ENCODE peak calls at places on chromosomes 16 and 17, in five cellular contexts. P is GM12891, D is prostate gland, B is thyroid gland, S is Peyer's patch. I is an unnamed sample.

GRCh38 chr17:49254066-49254465 is 23.5 kb upstream of the PHOSPHO1 start:
- DNase-seq in P (no peak), B (no peak), S (no peak), D (no peak), I (no peak)

GRCh38 chr16:8555400-8555799 is 34.9 kb downstream of the TMEM114 start:
- DNase-seq in D (no peak), S (no peak), B (no peak), P (no peak), I (no peak)

GRCh38 chr17:57916925-57917858 is 38.0 kb downstream of the CUEDC1 start:
- DNase-seq in P (no peak), S (peak; percentile 70), B (peak; percentile 84), D (no peak), I (no peak)

GRCh38 chr17:77831497-77832179 is 126.9 kb upstream of the TNRC6C start:
- DNase-seq in B (no peak), S (no peak), D (no peak), P (no peak), I (no peak)

GRCh38 chr16:57871457-57871856 is 69.2 kb upstream of the KIFC3 start:
- DNase-seq in P (no peak), B (no peak), S (no peak), D (no peak), I (no peak)

GRCh38 chr16:79185681-79186080 is 414.9 kb downstream of the MAF start:
- DNase-seq in B (no peak), S (no peak), P (no peak), D (no peak), I (no peak)

GRCh38 chr16:65572156-65572555 is 450.3 kb upstream of the CDH11 start:
- DNase-seq in S (no peak), B (no peak), P (no peak), D (no peak), I (no peak)

GRCh38 chr17:9330140-9330902 is 245.3 kb downstream of the STX8 start:
- DNase-seq in B (no peak), P (no peak), S (no peak), D (no peak), I (no peak)

GRCh38 chr17:31582151-31582907 is 190.9 kb downstream of the RAB11FIP4 start:
- DNase-seq in S (peak; percentile 59), B (peak; percentile 81), P (no peak), D (no peak), I (peak; percentile 29)

GRCh38 chr16:64122177-64122576 is 999.7 kb downstream of the CDH11 start:
- DNase-seq in P (no peak), S (no peak), B (no peak), D (peak; percentile 29), I (no peak)

GRCh38 chr17:80316927-80317705 is 56.5 kb downstream of the RNF213 start:
- DNase-seq in D (no peak), B (no peak), S (peak; percentile 42), P (no peak), I (no peak)

GRCh38 chr17:67109111-67109510 is 64.8 kb downstream of the CACNG1 start:
- DNase-seq in D (no peak), B (no peak), S (no peak), P (no peak), I (no peak)

GRCh38 chr17:21039839-21040575 is 2.8 kb downstream of the USP22 start:
- DNase-seq in P (no peak), S (peak; percentile 60), B (peak; percentile 24), D (no peak), I (no peak)

GRCh38 chr17:31389673-31390381 is 1.6 kb upstream of the RAB11FIP4 start:
- DNase-seq in S (no peak), B (no peak), D (no peak), P (no peak), I (peak; percentile 13)

GRCh38 chr16:84455031-84455430 is 49.4 kb downstream of the MEAK7 start:
- DNase-seq in P (no peak), S (peak; percentile 22), D (no peak), B (no peak), I (no peak)

GRCh38 chr17:58172369-58173071 is 5.7 kb downstream of the OR4D2 start:
- DNase-seq in B (no peak), S (no peak), D (no peak), P (no peak), I (no peak)

GRCh38 chr16:1858189-1858588 is 13.8 kb downstream of the MEIOB start:
- DNase-seq in B (no peak), P (no peak), S (no peak), D (no peak), I (no peak)

GRCh38 chr17:38421224-38421841 is 6.9 kb upstream of the ARHGAP23 start:
- DNase-seq in P (no peak), D (no peak), S (no peak), B (no peak), I (no peak)

GRCh38 chr17:77959926-77960521 is 1.5 kb downstream of the TNRC6C start:
- DNase-seq in S (no peak), D (no peak), P (no peak), B (peak; percentile 6), I (no peak)

GRCh38 chr16:3262517-3262916 is 6.1 kb upstream of the MEFV start:
- DNase-seq in B (no peak), S (no peak), P (no peak), D (no peak), I (no peak)

GRCh38 chr16:3268294-3268693 is 11.9 kb upstream of the MEFV start:
- DNase-seq in D (no peak), B (no peak), P (no peak), S (no peak), I (no peak)

GRCh38 chr16:3259829-3260228 is 3.4 kb upstream of the MEFV start:
- DNase-seq in S (no peak), B (no peak), D (no peak), P (no peak), I (no peak)

GRCh38 chr16:3266873-3267537 is 10.6 kb upstream of the MEFV start:
- DNase-seq in D (no peak), B (peak; percentile 19), P (no peak), S (no peak), I (peak; percentile 66)

DNA sequence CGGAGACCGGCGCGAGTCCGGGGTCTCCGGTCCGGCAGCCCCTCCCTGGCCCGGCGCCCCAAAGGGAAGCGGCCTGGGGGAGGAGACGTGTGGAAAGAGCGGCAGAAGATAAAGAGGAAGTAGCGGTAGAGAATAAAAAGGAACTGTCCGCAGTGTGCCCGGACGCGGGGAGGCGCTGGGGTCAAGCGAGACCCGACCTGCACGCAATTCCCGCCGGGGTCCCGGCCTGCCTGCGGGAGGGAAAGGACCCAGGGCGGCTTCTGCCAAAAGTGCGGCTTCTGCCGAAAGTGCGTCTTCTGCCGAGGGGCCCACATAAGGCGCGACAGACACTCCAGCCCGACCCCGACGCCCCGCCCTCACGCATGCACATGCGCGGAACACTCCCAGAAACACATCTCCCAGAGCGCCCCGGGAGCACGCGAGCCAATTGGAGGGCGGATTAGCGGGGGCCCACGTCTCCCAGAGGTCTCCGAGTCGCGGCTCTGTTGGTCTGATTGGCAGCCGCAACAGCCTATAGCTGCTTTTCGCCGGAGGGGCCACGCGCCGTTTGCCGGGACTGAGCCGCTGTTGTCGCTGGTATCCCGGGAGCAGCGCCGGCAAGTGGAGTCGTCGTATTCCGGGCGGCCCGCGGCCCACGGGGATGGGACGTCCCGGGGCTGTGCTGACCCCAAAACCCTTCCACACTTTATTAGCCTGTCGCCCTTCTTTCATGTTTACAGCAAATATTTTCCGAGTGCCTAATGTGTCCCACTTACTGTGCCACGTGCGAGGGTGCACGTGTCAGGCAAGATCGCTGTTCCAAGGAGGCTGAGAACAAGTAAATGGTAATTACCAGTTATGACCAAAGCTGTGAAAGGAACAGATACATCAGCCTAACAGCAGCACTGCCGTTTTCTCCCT is 8.0 kb upstream of the MEFV start:
- DNase-seq in B (peak; percentile 98), S (peak; percentile 98), D (peak; percentile 96), P (peak; percentile 95), I (peak; percentile 98)
- TF ChIP-seq POLR2A in B (peak; percentile 83), S (peak; percentile 76), D (peak; percentile 81), P (peak; percentile 70), I (no peak)

GRCh38 chr16:685967-686366 is 1.8 kb upstream of the JMJD8 start:
- DNase-seq in D (no peak), P (no peak), S (peak; percentile 70), B (peak; percentile 37), I (no peak)

GRCh38 chr16:683396-684066 is 603 bp downstream of the JMJD8 start:
- DNase-seq in P (no peak), D (no peak), B (no peak), S (no peak), I (no peak)

GRCh38 chr16:684961-685696 is 995 bp upstream of the JMJD8 start:
- DNase-seq in B (no peak), D (no peak), S (no peak), P (no peak), I (no peak)

GRCh38 chr16:682493-683395 is 1.4 kb downstream of the JMJD8 start:
- DNase-seq in P (no peak), D (no peak), B (no peak), S (no peak), I (no peak)

GRCh38 chr16:684067-684794 is at the start of gene JMJD8:
- DNase-seq in S (peak; percentile 99), B (peak; percentile 98), D (peak; percentile 96), P (peak; percentile 100), I (peak; percentile 97)
- TF ChIP-seq POLR2A in S (peak; percentile 40), B (peak; percentile 73), D (peak; percentile 39), P (peak; percentile 88), I (no peak)

GRCh38 chr17:81417049-81417878 is 22.0 kb downstream of the BAHCC1 start:
- DNase-seq in B (no peak), P (no peak), D (no peak), S (no peak), I (no peak)

GRCh38 chr17:81418710-81419332 is 23.6 kb downstream of the BAHCC1 start:
- DNase-seq in D (no peak), B (no peak), P (no peak), S (no peak), I (no peak)

GRCh38 chr17:81416612-81417011 is 21.4 kb downstream of the BAHCC1 start:
- DNase-seq in D (no peak), S (no peak), P (no peak), B (no peak), I (no peak)

GRCh38 chr17:81419333-81419885 is 24.2 kb downstream of the BAHCC1 start:
- DNase-seq in D (peak; percentile 78), P (no peak), B (peak; percentile 89), S (peak; percentile 81), I (peak; percentile 60)

DNA sequence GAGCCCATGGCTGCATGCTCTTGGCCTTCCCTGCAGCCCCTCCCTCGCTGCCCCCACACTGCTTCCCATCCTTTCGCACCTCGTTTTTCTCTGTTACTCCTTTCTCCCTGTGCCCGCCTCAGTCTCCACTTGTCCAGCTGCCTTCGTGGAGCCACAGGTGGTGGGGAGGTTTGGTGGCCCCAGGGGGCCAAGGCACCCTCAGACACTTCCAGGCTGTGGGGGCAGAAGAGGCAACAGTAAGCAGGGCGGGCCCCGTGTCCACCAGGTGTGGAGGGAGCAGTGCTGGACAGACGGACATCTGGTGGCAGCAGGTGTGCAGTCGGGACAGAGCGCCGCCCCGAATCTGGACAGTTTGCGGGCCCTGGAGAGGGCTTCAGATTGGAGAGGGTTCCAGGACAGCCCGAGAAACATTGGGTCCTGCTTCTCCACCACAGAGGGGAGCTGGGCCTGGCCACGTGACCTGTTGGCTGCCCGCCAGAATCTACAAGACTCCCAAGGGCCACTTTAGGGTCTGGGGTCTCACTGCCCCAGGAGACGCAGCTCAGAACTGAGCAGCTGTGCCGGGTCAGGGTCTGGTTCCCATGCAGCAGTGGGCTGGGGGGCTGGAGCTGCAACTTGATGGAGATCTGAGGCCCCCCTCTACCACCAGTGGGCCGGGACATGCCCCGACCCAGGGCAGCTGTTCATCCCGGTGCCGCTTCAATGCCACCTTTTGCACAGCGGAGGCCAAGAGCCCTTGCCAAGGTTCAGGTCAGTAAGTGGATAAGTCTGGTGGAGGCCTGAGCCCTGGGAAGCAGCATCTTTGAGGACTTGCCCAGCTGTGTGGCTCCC is 22.8 kb downstream of the BAHCC1 start:
- DNase-seq in D (no peak), S (no peak), P (no peak), B (peak; percentile 50), I (no peak)
- TF ChIP-seq POLR2A in D (no peak), S (no peak), P (no peak), B (no peak), I (no peak)

GRCh38 chr17:4498461-4499397 is at the start of gene SPNS2:
- DNase-seq in P (peak; percentile 94), S (peak; percentile 82), D (peak; percentile 50), B (peak; percentile 64), I (peak; percentile 78)
- TF ChIP-seq POLR2A in P (no peak), S (no peak), D (peak; percentile 31), B (peak; percentile 33), I (no peak)